ENCODE peak calls at places on chromosome 17, in ten cellular contexts. Y is GM12878, J is stomach, H is ovary, C is testis, U is prostate gland, O is IMR-90, I is upper lobe of left lung, A is tibial nerve, D is adrenal gland. N is an unnamed sample. For H3K36me3, the result is how much of the 10 kb centered on the place peaks cover.

GRCh38 chr17:38369124-38369886 is 17.7 kb downstream of the SOCS7 start:
- DNase-seq in O (no peak), H (no peak), A (no peak), I (no peak), D (no peak), Y (no peak), U (no peak), J (no peak), C (no peak), N (no peak)

GRCh38 chr17:17713839-17714238 is 32.6 kb downstream of the RAI1 start:
- DNase-seq in C (peak), H (no peak), U (no peak), A (no peak), O (peak), J (peak), Y (no peak), D (peak), I (no peak), N (no peak)

GRCh38 chr17:66229783-66230538 is 746 bp upstream of the APOH start:
- DNase-seq in C (no peak), U (no peak), Y (no peak), O (no peak), J (no peak), A (no peak), H (no peak), D (no peak), I (no peak), N (no peak)

GRCh38 chr17:17435323-17435722 is 41.5 kb upstream of the MED9 start:
- DNase-seq in D (no peak), H (no peak), A (no peak), J (no peak), C (no peak), O (peak), I (no peak), U (no peak), Y (no peak), N (no peak)

GRCh38 chr17:27408891-27409290 is 47.4 kb upstream of the KSR1 start:
- DNase-seq in H (no peak), A (no peak), C (no peak), D (no peak), U (no peak), Y (no peak), I (no peak), J (peak), O (peak), N (no peak)

GRCh38 chr17:76569607-76570279 is 15.9 kb downstream of the ST6GALNAC2 start:
- DNase-seq in J (peak), A (peak), O (no peak), I (no peak), D (peak), H (no peak), U (no peak), Y (no peak), C (peak), N (no peak)

GRCh38 chr17:45715787-45716186 is 68.3 kb upstream of the CRHR1 start:
- DNase-seq in H (no peak), I (no peak), C (no peak), O (no peak), J (no peak), A (no peak), D (no peak), U (no peak), Y (no peak), N (no peak)

GRCh38 chr17:245611-246010 is 64.2 kb upstream of the DOC2B start:
- DNase-seq in J (no peak), I (no peak), H (no peak), D (no peak), A (no peak), U (no peak), C (no peak), Y (no peak), O (no peak), N (no peak)

GRCh38 chr17:6381052-6381451 is 53.9 kb downstream of the AIPL1 start:
- DNase-seq in C (no peak), Y (no peak), D (no peak), O (no peak), H (no peak), U (no peak), J (no peak), A (no peak), I (no peak), N (no peak)

GRCh38 chr17:6314311-6314710 is 120.6 kb downstream of the AIPL1 start:
- DNase-seq in I (no peak), A (no peak), O (no peak), Y (no peak), J (no peak), U (no peak), H (no peak), C (no peak), D (no peak), N (no peak)

GRCh38 chr17:65589321-65589720 is 27.9 kb upstream of the AXIN2 start:
- DNase-seq in O (no peak), J (no peak), D (no peak), C (no peak), A (no peak), I (no peak), Y (no peak), U (no peak), H (no peak), N (no peak)

GRCh38 chr17:45266372-45266926 is 4.6 kb upstream of the SPATA32 start:
- DNase-seq in H (no peak), O (no peak), J (no peak), Y (no peak), D (no peak), A (no peak), I (no peak), U (no peak), C (no peak), N (no peak)

GRCh38 chr17:55446581-55447205 is 25.1 kb upstream of the MMD start:
- DNase-seq in H (no peak), J (no peak), Y (no peak), C (no peak), O (no peak), I (no peak), D (no peak), A (no peak), U (no peak), N (no peak)

GRCh38 chr17:6243186-6243585 is 173.0 kb downstream of the WSCD1 start:
- DNase-seq in I (no peak), D (no peak), U (no peak), J (no peak), C (no peak), Y (no peak), A (no peak), O (no peak), H (no peak), N (no peak)

GRCh38 chr17:58527306-58527705 is 12.9 kb upstream of the MTMR4 start:
- DNase-seq in J (no peak), C (no peak), A (no peak), O (no peak), U (no peak), D (no peak), I (no peak), H (no peak), Y (no peak), N (no peak)

GRCh38 chr17:8210761-8211458 is 535 bp upstream of the AURKB start:
- DNase-seq in C (no peak), U (no peak), H (no peak), J (no peak), A (no peak), D (peak), O (no peak), Y (no peak), I (no peak), N (no peak)

GRCh38 chr17:27199948-27200347 is 94.0 kb upstream of the WSB1 start:
- DNase-seq in A (no peak), D (no peak), H (no peak), O (peak), J (no peak), Y (no peak), I (no peak), C (no peak), U (no peak), N (no peak)

GRCh38 chr17:76789235-76789788 is 51.4 kb downstream of the MFSD11 start:
- DNase-seq in A (no peak), C (no peak), I (no peak), H (no peak), Y (no peak), D (no peak), J (no peak), O (no peak), U (no peak), N (no peak)

GRCh38 chr17:48478224-48479013 is 48.4 kb upstream of the SKAP1 start:
- DNase-seq in J (no peak), U (no peak), Y (peak), O (no peak), C (no peak), A (no peak), D (no peak), I (no peak), H (no peak), N (no peak)

GRCh38 chr17:16381496-16381820 is 567 bp downstream of the UBB start:
- DNase-seq in I (no peak), C (no peak), Y (no peak), D (no peak), A (no peak), H (no peak), U (no peak), O (peak), J (no peak), N (no peak)

GRCh38 chr17:13088666-13089065 is 70.8 kb upstream of the ELAC2 start:
- DNase-seq in A (no peak), Y (no peak), J (no peak), I (no peak), D (no peak), C (no peak), O (no peak), H (no peak), U (no peak), N (no peak)

GRCh38 chr17:35154486-35154885 is 6.9 kb downstream of the UNC45B start:
- DNase-seq in C (no peak), H (no peak), A (no peak), D (no peak), O (no peak), J (no peak), I (peak), U (no peak), Y (no peak), N (no peak)

GRCh38 chr17:83109793-83110645 is 30.6 kb downstream of the METRNL start:
- DNase-seq in O (peak), A (peak), D (peak), I (peak), C (peak), Y (no peak), H (peak), U (peak), J (peak), N (peak)

GRCh38 chr17:28714281-28714680 is 2.6 kb upstream of the PROCA1 start:
- DNase-seq in O (no peak), Y (no peak), D (no peak), H (no peak), J (no peak), U (no peak), C (no peak), A (no peak), I (no peak), N (no peak)

GRCh38 chr17:43434902-43435319 is 36.1 kb downstream of the ARL4D start:
- DNase-seq in A (no peak), D (no peak), I (no peak), O (no peak), C (no peak), H (no peak), Y (no peak), J (no peak), U (no peak), N (no peak)

GRCh38 chr17:79552405-79552804 is 58.4 kb downstream of the RBFOX3 start:
- DNase-seq in H (no peak), O (no peak), J (no peak), C (no peak), A (no peak), U (no peak), I (no peak), Y (no peak), D (no peak), N (no peak)

GRCh38 chr17:57463103-57463885 is 207.0 kb downstream of the MSI2 start:
- DNase-seq in D (no peak), H (no peak), Y (peak), C (no peak), J (no peak), A (no peak), I (no peak), U (no peak), O (peak), N (no peak)

GRCh38 chr17:73566905-73567782 is 77.1 kb downstream of the SDK2 start:
- DNase-seq in O (no peak), C (no peak), J (no peak), I (no peak), D (no peak), A (no peak), Y (no peak), H (no peak), U (peak), N (no peak)

GRCh38 chr17:54969658-54970572 is 1.4 kb downstream of the STXBP4 start:
- DNase-seq in D (no peak), O (no peak), Y (no peak), A (no peak), J (no peak), U (no peak), C (no peak), H (no peak), I (no peak), N (no peak)

GRCh38 chr17:48814504-48814903 is 2.5 kb downstream of the TTLL6 start:
- DNase-seq in Y (no peak), C (peak), D (peak), A (peak), I (no peak), J (peak), H (peak), O (peak), U (peak), N (no peak)

GRCh38 chr17:31511176-31511540 is 119.7 kb downstream of the RAB11FIP4 start:
- DNase-seq in A (no peak), Y (no peak), O (no peak), D (no peak), C (no peak), U (no peak), I (no peak), J (peak), H (no peak), N (no peak)

GRCh38 chr17:18005496-18005895 is 32.8 kb downstream of the DRC3 start:
- DNase-seq in A (no peak), H (no peak), U (no peak), I (no peak), O (no peak), C (no peak), Y (no peak), D (no peak), J (no peak), N (no peak)

GRCh38 chr17:6110592-6110991 is 40.4 kb downstream of the WSCD1 start:
- DNase-seq in I (no peak), C (no peak), O (no peak), H (no peak), U (no peak), J (no peak), Y (peak), D (no peak), A (no peak), N (no peak)

GRCh38 chr17:17886747-17887146 is 50.0 kb upstream of the SREBF1 start:
- DNase-seq in O (no peak), I (no peak), D (no peak), A (no peak), Y (no peak), C (peak), J (no peak), H (no peak), U (no peak), N (no peak)

GRCh38 chr17:50768348-50768761 is 1.0 kb upstream of the ANKRD40CL start:
- DNase-seq in U (peak), J (peak), D (peak), C (no peak), I (peak), A (no peak), O (no peak), Y (no peak), H (no peak), N (no peak)
- TF ChIP-seq POLR2A in U (no peak), J (no peak), D (no peak), C (no peak), I (no peak), A (no peak), O (no peak), Y (no peak), H (no peak), N (no peak)

DNA sequence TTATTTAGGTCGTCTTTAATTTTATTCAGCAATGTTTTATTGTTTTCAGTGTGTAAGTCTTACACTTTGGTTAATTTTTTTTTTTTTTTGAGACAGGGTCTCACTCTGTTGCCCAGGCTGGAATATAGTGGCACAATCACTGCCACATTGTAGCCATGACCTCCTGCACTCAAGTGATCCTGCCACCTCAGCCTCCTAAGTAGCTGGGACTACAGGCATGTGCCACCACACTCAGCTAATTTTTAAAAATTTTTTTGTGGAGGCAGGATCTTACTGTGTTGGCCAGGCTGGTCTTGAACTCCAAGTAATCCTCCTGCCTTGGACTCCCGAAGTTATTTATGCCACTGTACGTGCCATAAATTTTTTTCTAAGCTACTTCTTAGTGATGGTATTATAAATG is 14.5 kb downstream of the RPS6KB1 start:
- DNase-seq in D (no peak), U (no peak), A (no peak), I (no peak), C (no peak), H (no peak), Y (no peak), O (no peak), J (no peak), N (no peak)
- H3K36me3 ChIP-seq in D (under half), U (under half), A (under half), I (under half), C (under half), H (under half), Y (under half), O (under half), J (under half), N (under half)

GRCh38 chr17:62705116-62705515 is 77.6 kb downstream of the MRC2 start:
- DNase-seq in C (no peak), O (no peak), U (no peak), D (no peak), H (no peak), Y (no peak), J (peak), A (no peak), I (no peak), N (no peak)

GRCh38 chr17:62706598-62707424 is 79.3 kb downstream of the MRC2 start:
- DNase-seq in O (no peak), J (no peak), A (no peak), I (no peak), D (no peak), U (no peak), H (no peak), C (no peak), Y (no peak), N (no peak)

GRCh38 chr17:62707425-62707739 is 79.9 kb downstream of the MRC2 start:
- DNase-seq in Y (no peak), U (no peak), O (no peak), J (no peak), I (no peak), H (no peak), D (no peak), A (no peak), C (no peak), N (no peak)

GRCh38 chr17:62704381-62704971 is 77.0 kb downstream of the MRC2 start:
- DNase-seq in J (peak), C (peak), O (peak), Y (no peak), U (peak), H (peak), I (no peak), D (no peak), A (peak), N (no peak)

DNA sequence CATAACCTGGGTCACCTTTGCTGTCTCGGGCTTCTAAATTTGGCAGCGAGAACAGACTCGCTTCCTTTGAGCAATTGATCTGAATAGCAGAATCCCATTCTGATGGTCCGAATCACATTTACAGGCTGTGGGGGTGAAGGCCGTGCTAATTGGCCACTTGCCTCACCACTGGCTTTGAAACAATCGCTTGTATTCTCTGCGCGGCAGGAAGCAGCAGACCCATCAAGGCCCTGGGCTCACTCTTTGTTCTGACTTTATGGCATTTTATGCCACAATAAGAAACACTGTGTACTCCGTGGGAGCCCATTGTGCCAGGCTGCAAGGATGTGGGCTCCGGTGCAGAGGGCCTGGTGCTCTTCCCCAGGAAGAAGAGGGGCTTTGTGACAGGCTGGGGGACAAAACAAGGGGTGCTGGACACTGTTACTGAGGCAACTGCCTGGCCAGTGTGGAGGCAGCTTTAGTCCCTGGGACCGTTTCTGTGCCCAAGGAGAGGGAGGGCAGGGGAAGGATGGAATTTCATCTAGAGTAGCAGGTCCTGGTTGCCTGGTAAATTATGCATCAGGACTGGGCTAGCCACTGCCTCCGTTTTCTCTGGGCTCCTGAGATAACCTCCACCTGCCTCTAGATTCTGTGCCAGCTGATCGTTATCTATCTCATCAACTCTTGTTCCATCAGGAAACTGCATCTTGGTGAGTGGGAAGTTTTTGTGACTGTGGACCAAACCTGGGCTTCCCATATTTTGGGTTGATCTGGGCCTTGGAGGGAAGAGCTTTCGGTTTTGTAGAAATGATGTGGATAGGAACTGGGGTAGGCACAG is 78.5 kb downstream of the MRC2 start:
- DNase-seq in I (no peak), C (peak), U (no peak), J (no peak), H (no peak), Y (no peak), O (peak), D (no peak), A (no peak), N (no peak)
- H3K4me3 ChIP-seq in I (no peak), C (no peak), U (no peak), J (no peak), H (no peak), Y (no peak), O (peak), D (no peak), A (peak), N (no peak)

DNA sequence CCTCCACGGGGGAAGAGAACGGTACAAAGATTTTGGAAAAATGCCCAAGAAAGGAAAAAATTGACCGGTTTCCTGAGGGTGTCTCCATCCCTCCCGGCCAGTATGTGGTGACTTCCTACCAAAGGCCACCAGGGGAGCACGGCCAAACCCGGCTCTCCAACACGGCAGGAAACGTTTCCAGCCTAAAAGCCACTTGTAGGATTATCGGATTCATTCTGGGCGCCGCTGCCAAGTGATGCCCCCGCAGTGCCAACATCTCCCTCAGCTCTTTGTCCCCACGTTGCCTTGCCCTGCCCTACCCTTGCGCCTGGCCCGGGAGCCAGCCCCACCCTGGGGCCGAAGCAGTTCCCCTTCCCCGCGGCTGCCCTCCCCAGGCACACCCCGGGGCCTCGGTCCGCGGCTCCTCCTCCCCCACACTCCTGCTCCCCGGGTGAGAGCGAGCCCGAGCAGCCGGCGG is 713 bp downstream of the CRK start:
- DNase-seq in H (peak), J (peak), O (peak), U (peak), C (peak), D (peak), I (peak), Y (no peak), A (peak), N (no peak)
- TF ChIP-seq POLR2A in H (no peak), J (no peak), O (no peak), U (no peak), C (no peak), D (peak), I (no peak), Y (no peak), A (no peak), N (no peak)

DNA sequence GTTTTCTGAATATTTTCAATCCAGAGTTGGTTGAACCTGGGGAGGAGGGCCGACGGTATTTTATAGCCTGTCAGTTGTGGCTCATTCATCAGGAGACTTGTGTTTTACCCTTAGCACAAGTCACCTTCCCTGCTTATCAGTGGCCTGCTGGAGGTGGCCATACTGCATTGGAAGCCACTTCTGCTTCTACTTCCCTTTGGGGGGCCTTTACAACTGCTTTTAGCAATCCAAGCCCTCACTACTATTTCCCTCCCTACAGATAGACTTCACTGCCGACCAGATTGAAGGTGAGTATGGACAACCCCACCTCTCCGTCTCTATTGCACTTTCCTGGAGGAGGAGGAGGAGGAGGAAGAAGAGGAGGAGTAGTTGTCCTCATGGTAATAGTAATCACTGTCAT is 4.4 kb downstream of the MYL4 start:
- DNase-seq in Y (no peak), A (no peak), C (no peak), U (no peak), I (no peak), H (no peak), J (no peak), D (no peak), O (no peak), N (no peak)
- H3K36me3 ChIP-seq in Y (under half), A (under half), C (under half), U (under half), I (under half), H (under half), J (under half), D (under half), O (under half), N (under half)

GRCh38 chr17:68514809-68515208 is 2.6 kb downstream of the PRKAR1A start:
- DNase-seq in Y (no peak), O (peak), C (no peak), U (no peak), H (no peak), A (no peak), J (no peak), D (no peak), I (no peak), N (no peak)
- H3K4me3 ChIP-seq in Y (peak), O (no peak), C (peak), U (no peak), H (no peak), A (no peak), J (peak), D (no peak), I (peak), N (peak)

GRCh38 chr17:78253946-78254672 is 22.7 kb downstream of the TMEM235 start:
- DNase-seq in Y (no peak), I (peak), A (peak), H (peak), C (peak), U (peak), D (peak), O (peak), J (peak), N (no peak)
- TF ChIP-seq POLR2A in Y (no peak), I (no peak), A (no peak), H (no peak), C (no peak), U (peak), D (peak), O (peak), J (no peak), N (peak)